ENCODE peak calls at places on chromosomes 11 and 22, in nine cellular contexts. R is choroid plexus epithelial cell, H is body of pancreas, C is upper lobe of right lung, F is tibial nerve, B is lower lobe of right lung, M is OCI-LY7, S is astrocyte of the cerebellum, U is heart left ventricle. T is an unnamed sample.

GRCh38 chr22:31020334-31020733 is 51.3 kb downstream of the TUG1 start:
- DNase-seq in S (no peak), F (no peak), H (no peak), U (no peak), C (no peak), R (no peak), M (no peak), B (no peak), T (no peak)

GRCh38 chr11:30522825-30523224 is 63.3 kb downstream of the MPPED2 start:
- DNase-seq in R (no peak), S (no peak), U (no peak), C (no peak), B (no peak), M (no peak), H (no peak), F (no peak), T (no peak)

GRCh38 chr11:61297341-61297740 is 2.2 kb upstream of the VWCE start:
- DNase-seq in H (no peak), U (no peak), M (no peak), B (no peak), F (no peak), C (no peak), R (peak), S (no peak), T (no peak)

GRCh38 chr22:50262460-50262911 is 1.0 kb upstream of the MAPK12 start:
- DNase-seq in B (no peak), M (peak), C (no peak), U (no peak), F (no peak), S (no peak), R (no peak), H (no peak), T (no peak)

GRCh38 chr22:36116127-36116526 is 44.4 kb downstream of the APOL3 start:
- DNase-seq in F (no peak), B (no peak), U (no peak), S (no peak), H (no peak), R (no peak), C (no peak), M (no peak), T (no peak)

GRCh38 chr11:60835472-60835871 is 6.4 kb upstream of the CCDC86 start:
- DNase-seq in F (no peak), U (no peak), B (no peak), C (no peak), S (no peak), M (no peak), H (no peak), R (no peak), T (no peak)

GRCh38 chr11:107704432-107704831 is 7.4 kb downstream of the SLN start:
- DNase-seq in F (no peak), R (peak), M (no peak), U (no peak), B (no peak), H (no peak), S (no peak), C (no peak), T (no peak)

GRCh38 chr11:12721816-12722604 is 47.8 kb downstream of the TEAD1 start:
- DNase-seq in S (no peak), H (no peak), M (no peak), B (no peak), R (no peak), F (no peak), C (no peak), U (no peak), T (no peak)

GRCh38 chr11:17991799-17992433 is 20.9 kb downstream of the SERGEF start:
- DNase-seq in R (peak), H (peak), B (no peak), M (peak), C (no peak), S (peak), F (no peak), U (no peak), T (peak)

DNA sequence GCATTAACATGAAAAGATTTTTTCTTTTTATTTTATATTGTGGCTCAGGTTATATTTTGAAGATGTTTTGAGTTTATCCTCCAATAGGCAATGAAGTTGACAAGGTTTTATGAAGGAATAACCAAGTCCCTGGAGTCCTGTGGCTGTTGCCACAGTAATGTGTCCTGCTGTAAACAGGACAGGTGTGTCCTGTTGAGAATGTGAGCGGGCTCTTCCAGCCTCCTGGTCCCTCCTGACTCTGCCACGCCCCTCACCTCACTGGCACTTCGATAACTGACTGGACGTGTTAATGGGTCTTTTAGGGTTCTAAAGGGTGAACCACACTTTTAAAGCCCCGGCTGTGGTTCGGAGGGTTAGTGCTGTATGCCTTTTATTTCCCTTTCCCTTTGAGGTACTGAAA is 47.8 kb upstream of the OR4B1 start:
- DNase-seq in C (no peak), F (no peak), S (no peak), H (no peak), B (no peak), U (no peak), M (no peak), R (no peak), T (no peak)
- TF ChIP-seq CTCF in C (no peak), F (no peak), S (no peak), H (no peak), B (no peak), U (no peak), M (no peak), R (no peak), T (no peak)

DNA sequence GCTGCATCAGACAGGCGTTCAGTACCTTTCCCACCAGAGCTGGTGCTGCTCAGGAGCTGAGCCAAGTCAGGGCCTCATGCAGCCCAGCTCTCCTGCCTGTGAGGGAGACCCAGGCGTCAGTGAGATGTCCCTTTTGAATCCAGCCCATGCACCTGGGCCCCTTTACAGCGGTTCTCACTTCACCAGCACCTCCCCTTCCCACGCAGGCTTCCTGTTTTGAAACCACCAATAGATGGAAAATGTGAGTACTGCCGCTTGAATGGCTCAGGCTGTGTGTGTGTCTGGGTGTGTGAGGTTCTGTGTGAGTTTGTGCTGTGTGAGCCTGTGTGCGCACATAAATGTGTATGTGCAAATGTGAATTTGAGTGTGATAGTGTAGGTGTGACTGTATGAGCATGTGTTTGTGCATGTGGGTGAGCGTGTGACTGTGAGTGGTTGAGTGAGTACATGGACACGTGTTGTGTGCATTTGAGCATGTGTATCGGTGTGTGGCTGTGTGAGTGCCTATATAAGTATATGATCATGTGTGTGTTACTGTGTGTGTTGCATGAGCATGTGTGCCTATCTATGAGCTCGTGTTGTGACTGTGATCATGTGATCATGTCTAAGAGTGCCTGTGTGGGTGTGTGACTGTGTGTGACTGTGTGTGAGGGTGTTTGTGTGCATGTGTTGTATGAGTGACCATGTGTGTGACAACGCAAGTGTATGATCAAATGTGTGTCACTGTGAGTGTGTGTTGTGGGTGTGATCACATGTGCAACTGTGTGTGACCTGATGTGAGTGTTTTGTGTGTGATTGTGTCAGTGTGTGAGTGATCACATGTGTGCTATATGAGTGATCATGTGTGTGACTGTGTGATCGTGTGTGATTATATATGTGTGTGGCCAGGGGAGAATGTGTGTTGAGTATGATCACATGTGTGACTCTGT is 88.7 kb downstream of the UBASH3B start:
- DNase-seq in H (no peak), F (peak), C (no peak), U (no peak), B (no peak), S (no peak), R (no peak), M (peak), T (no peak)
- H3K4me3 ChIP-seq in H (no peak), F (no peak), C (no peak), U (no peak), B (no peak), S (no peak), R (no peak), M (peak), T (no peak)

GRCh38 chr22:39819429-39819828 is 74.1 kb downstream of the ENTHD1 start:
- DNase-seq in M (no peak), H (no peak), B (no peak), C (no peak), F (no peak), R (no peak), U (no peak), S (no peak), T (no peak)

GRCh38 chr22:39815882-39816395 is 77.6 kb downstream of the ENTHD1 start:
- DNase-seq in C (no peak), M (no peak), B (no peak), H (no peak), S (no peak), R (no peak), F (no peak), U (no peak), T (no peak)

GRCh38 chr22:39821008-39821407 is 72.6 kb downstream of the ENTHD1 start:
- DNase-seq in S (no peak), R (no peak), B (no peak), M (no peak), H (no peak), F (no peak), U (no peak), C (no peak), T (no peak)

GRCh38 chr22:39818050-39818449 is 75.5 kb downstream of the ENTHD1 start:
- DNase-seq in H (no peak), C (no peak), R (peak), U (no peak), F (no peak), B (no peak), S (peak), M (no peak), T (no peak)

DNA sequence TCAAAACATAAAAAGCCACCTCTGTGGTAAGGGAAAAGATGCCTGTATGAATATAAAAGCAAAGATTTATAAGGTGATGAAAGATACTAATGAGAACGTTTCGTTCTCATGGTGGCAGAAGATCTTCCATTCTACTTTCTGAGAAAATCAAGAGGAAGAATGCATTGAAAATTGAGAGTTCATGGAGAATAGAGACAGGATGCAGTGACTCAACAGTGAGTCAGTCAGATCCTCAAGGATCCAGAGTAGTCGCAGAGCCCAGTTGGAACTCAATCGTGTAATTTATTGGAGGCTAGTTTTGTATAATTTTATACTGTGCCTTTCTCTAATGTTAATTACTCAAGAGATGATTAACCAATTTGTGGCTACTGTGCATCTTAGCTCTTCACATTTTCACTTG is 73.3 kb downstream of the ENTHD1 start:
- DNase-seq in C (no peak), B (no peak), H (no peak), R (peak), F (no peak), U (no peak), M (no peak), S (peak), T (no peak)
- TF ChIP-seq CTCF in C (no peak), B (no peak), H (no peak), R (no peak), F (no peak), U (no peak), M (no peak), S (no peak), T (no peak)

GRCh38 chr11:62708423-62709261 is 1.2 kb downstream of the GNG3 start:
- DNase-seq in B (no peak), U (peak), M (no peak), H (peak), C (peak), R (no peak), S (no peak), F (no peak), T (no peak)

GRCh38 chr11:62705401-62705800 is 1.8 kb downstream of the BSCL2 start:
- DNase-seq in F (no peak), R (no peak), C (peak), M (no peak), S (no peak), H (peak), U (no peak), B (no peak), T (no peak)

GRCh38 chr11:62707277-62707771 is at the start of the genes BSCL2 and GNG3:
- DNase-seq in F (no peak), C (peak), U (peak), R (no peak), S (no peak), M (no peak), B (no peak), H (no peak), T (no peak)

GRCh38 chr11:62705880-62706831 is 1.1 kb downstream of the BSCL2 start:
- DNase-seq in C (peak), R (peak), B (peak), H (peak), U (peak), F (peak), S (peak), M (peak), T (no peak)

DNA sequence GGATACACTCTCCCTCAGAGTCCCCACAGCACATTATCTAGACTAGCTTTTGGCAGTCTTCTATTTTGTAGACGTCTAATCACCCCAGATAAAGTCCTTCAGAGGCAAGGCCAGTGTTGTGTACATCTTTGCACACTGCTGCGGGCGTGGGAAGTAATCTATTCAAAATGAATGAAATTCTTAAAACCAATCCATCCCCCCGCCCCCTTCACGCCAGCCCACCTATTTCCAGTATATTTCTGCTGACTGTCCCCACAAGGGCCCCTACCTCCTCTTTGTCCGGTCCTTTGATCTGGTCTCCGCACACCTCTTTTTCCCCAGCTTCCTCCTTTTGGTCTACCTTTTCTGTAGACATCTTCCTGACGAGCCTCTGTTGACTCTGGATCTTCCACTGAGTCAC is 383 bp downstream of the BSCL2 start:
- DNase-seq in H (no peak), U (no peak), S (no peak), M (no peak), C (no peak), B (no peak), F (no peak), R (no peak), T (no peak)
- H3K4me3 ChIP-seq in H (no peak), U (peak), S (peak), M (no peak), C (peak), B (peak), F (peak), R (peak), T (peak)

T was measured in LNCaP clone FGC.